ENCODE peak calls at places on chromosomes 16 and 17, in five cellular contexts. One of them, this sample, is unnamed. For H3K27me3 and H3K4me1, the result is how much of the 10 kb centered on the place peaks cover.

GRCh38 chr16:12020007-12020406 is 43.5 kb downstream of the SNX29 start:
- DNase-seq in tibial artery: no peak
- DNase-seq in prostate gland: no peak
- DNase-seq in body of pancreas: no peak
- DNase-seq in neuronal stem cell: no peak
- DNase-seq in this sample: no peak

GRCh38 chr16:10343124-10343760 is 42.6 kb upstream of the ATF7IP2 start:
- DNase-seq in body of pancreas: no peak
- DNase-seq in prostate gland: no peak
- DNase-seq in neuronal stem cell: no peak
- DNase-seq in tibial artery: no peak
- DNase-seq in this sample: no peak

GRCh38 chr17:32523017-32523680 is 36.4 kb downstream of the CDK5R1 start:
- DNase-seq in neuronal stem cell: no peak
- DNase-seq in prostate gland: no peak
- DNase-seq in tibial artery: peak
- DNase-seq in body of pancreas: no peak
- DNase-seq in this sample: no peak

GRCh38 chr16:21611546-21612384 is 12.4 kb downstream of the METTL9 start:
- DNase-seq in tibial artery: no peak
- DNase-seq in prostate gland: no peak
- DNase-seq in neuronal stem cell: no peak
- DNase-seq in body of pancreas: no peak
- DNase-seq in this sample: no peak

GRCh38 chr17:47875011-47875471 is 21.0 kb upstream of the SP2 start:
- DNase-seq in neuronal stem cell: no peak
- DNase-seq in tibial artery: no peak
- DNase-seq in prostate gland: no peak
- DNase-seq in body of pancreas: no peak
- DNase-seq in this sample: no peak

GRCh38 chr16:11164482-11165270 is 91.3 kb downstream of the SOCS1 start:
- DNase-seq in body of pancreas: no peak
- DNase-seq in prostate gland: no peak
- DNase-seq in neuronal stem cell: peak
- DNase-seq in tibial artery: no peak
- DNase-seq in this sample: no peak

GRCh38 chr16:48540222-48540900 is 69.6 kb downstream of the N4BP1 start:
- DNase-seq in tibial artery: no peak
- DNase-seq in prostate gland: no peak
- DNase-seq in body of pancreas: no peak
- DNase-seq in neuronal stem cell: no peak
- DNase-seq in this sample: no peak

GRCh38 chr16:72367841-72368240 is 195.9 kb upstream of the PMFBP1 start:
- DNase-seq in neuronal stem cell: no peak
- DNase-seq in prostate gland: no peak
- DNase-seq in tibial artery: no peak
- DNase-seq in body of pancreas: no peak
- DNase-seq in this sample: no peak

GRCh38 chr17:72297326-72298115 is 176.7 kb downstream of the SOX9 start:
- DNase-seq in tibial artery: peak
- DNase-seq in body of pancreas: no peak
- DNase-seq in neuronal stem cell: no peak
- DNase-seq in prostate gland: no peak
- DNase-seq in this sample: peak

GRCh38 chr17:33864758-33865229 is 390.3 kb upstream of the CCL2 start:
- DNase-seq in tibial artery: no peak
- DNase-seq in body of pancreas: no peak
- DNase-seq in neuronal stem cell: no peak
- DNase-seq in prostate gland: no peak
- DNase-seq in this sample: no peak

GRCh38 chr17:73062726-73063125 is 29.8 kb downstream of the SLC39A11 start:
- DNase-seq in prostate gland: no peak
- DNase-seq in body of pancreas: no peak
- DNase-seq in neuronal stem cell: no peak
- DNase-seq in tibial artery: no peak
- DNase-seq in this sample: no peak

GRCh38 chr17:69560987-69561441 is 146.5 kb downstream of the MAP2K6 start:
- DNase-seq in body of pancreas: no peak
- DNase-seq in tibial artery: no peak
- DNase-seq in prostate gland: no peak
- DNase-seq in neuronal stem cell: no peak
- DNase-seq in this sample: no peak

GRCh38 chr17:29930399-29931010 is 477 bp upstream of the SSH2 start:
- DNase-seq in neuronal stem cell: peak
- DNase-seq in tibial artery: no peak
- DNase-seq in body of pancreas: no peak
- DNase-seq in prostate gland: peak
- DNase-seq in this sample: no peak

GRCh38 chr17:50604470-50604869 is 30.2 kb upstream of the ABCC3 start:
- DNase-seq in prostate gland: peak
- DNase-seq in body of pancreas: no peak
- DNase-seq in tibial artery: no peak
- DNase-seq in neuronal stem cell: no peak
- DNase-seq in this sample: peak

GRCh38 chr17:67054011-67054591 is 9.7 kb downstream of the CACNG1 start:
- DNase-seq in neuronal stem cell: no peak
- DNase-seq in tibial artery: no peak
- DNase-seq in prostate gland: no peak
- DNase-seq in body of pancreas: no peak
- DNase-seq in this sample: no peak

GRCh38 chr17:63140255-63140654 is 174.2 kb downstream of the TANC2 start:
- DNase-seq in tibial artery: no peak
- DNase-seq in body of pancreas: no peak
- DNase-seq in prostate gland: no peak
- DNase-seq in neuronal stem cell: no peak
- DNase-seq in this sample: no peak

DNA sequence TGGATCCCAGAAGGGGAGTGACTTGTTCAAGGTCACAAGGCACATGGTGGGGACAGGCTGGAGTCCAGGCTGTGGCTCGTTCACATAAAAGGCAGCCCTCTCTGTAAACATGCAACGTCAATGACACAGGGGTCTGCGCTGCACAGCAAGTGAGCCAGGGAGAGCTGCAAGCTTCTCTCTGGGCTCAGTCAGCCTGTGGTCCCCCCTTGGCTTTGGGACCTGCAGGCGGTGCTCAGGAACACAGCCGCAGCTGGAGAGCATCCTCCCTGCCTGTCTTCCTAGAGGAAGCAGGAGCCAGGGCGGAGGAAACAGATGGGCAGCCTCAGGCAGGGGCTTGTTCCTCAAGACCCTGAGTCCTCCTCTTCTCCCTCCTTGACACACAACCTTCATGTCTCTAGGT is 227.9 kb downstream of the C16orf78 start:
- DNase-seq in tibial artery: peak
- DNase-seq in body of pancreas: no peak
- DNase-seq in neuronal stem cell: no peak
- DNase-seq in prostate gland: no peak
- DNase-seq in this sample: no peak
- H3K27me3 ChIP-seq in tibial artery: under half
- H3K27me3 ChIP-seq in body of pancreas: under half
- H3K27me3 ChIP-seq in neuronal stem cell: under half
- H3K27me3 ChIP-seq in prostate gland: under half
- H3K27me3 ChIP-seq in this sample: under half

GRCh38 chr16:1095450-1096163 is 437 bp downstream of the C1QTNF8 start:
- DNase-seq in neuronal stem cell: no peak
- DNase-seq in body of pancreas: no peak
- DNase-seq in prostate gland: no peak
- DNase-seq in tibial artery: no peak
- DNase-seq in this sample: no peak

GRCh38 chr16:1097800-1098199 is 1.8 kb upstream of the C1QTNF8 start:
- DNase-seq in neuronal stem cell: no peak
- DNase-seq in prostate gland: no peak
- DNase-seq in tibial artery: peak
- DNase-seq in body of pancreas: no peak
- DNase-seq in this sample: peak

GRCh38 chr16:1098266-1098991 is 2.4 kb upstream of the C1QTNF8 start:
- DNase-seq in neuronal stem cell: no peak
- DNase-seq in prostate gland: no peak
- DNase-seq in body of pancreas: no peak
- DNase-seq in tibial artery: peak
- DNase-seq in this sample: peak

GRCh38 chr16:1096164-1097082 is at the start of gene C1QTNF8:
- DNase-seq in neuronal stem cell: no peak
- DNase-seq in body of pancreas: no peak
- DNase-seq in prostate gland: no peak
- DNase-seq in tibial artery: peak
- DNase-seq in this sample: no peak

DNA sequence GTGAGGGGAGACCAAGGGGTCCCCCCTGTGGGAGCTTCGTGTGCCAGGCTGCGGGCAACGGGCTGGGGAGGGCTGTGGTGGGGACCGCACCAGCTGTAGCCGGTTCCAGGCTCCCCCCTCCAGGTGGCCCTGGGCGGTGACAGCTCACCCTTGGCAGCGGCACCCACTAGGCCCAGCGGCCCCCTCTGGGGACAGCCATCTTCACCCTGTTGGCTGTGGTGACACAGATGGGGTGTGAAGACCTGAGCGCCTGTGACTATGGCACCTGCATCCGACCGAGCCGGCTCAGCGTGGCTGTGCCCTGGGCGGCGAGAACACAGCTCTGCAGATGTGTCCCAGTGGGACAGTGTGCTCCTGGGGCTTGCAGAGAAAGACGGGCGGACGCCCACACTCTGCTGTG is 1.1 kb upstream of the C1QTNF8 start:
- DNase-seq in neuronal stem cell: no peak
- DNase-seq in body of pancreas: no peak
- DNase-seq in prostate gland: no peak
- DNase-seq in tibial artery: no peak
- DNase-seq in this sample: no peak
- H3K27ac ChIP-seq in neuronal stem cell: no peak
- H3K27ac ChIP-seq in body of pancreas: no peak
- H3K27ac ChIP-seq in prostate gland: no peak
- H3K27ac ChIP-seq in tibial artery: peak
- H3K27ac ChIP-seq in this sample: peak

DNA sequence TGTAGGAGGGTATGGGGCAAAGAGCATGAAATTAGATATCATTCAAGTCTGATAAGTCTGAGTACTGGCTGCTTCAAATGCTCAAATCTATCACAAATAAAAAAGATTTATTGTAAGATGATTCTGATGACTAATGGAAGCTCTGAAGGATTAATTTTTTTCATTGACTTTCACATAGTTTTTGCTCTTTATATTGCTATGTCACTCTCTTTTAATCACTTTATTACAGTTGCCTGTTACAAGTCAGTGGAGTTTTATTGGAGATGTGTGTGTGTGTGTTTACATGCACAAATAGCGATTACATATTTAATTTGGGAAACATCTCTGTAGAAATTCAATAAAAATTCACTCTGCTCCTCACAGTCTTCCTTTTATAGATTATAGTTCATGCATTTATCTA is 15.0 kb downstream of the MAP2K4 start:
- DNase-seq in neuronal stem cell: no peak
- DNase-seq in tibial artery: no peak
- DNase-seq in body of pancreas: no peak
- DNase-seq in prostate gland: no peak
- DNase-seq in this sample: no peak
- H3K4me1 ChIP-seq in neuronal stem cell: under half
- H3K4me1 ChIP-seq in tibial artery: under half
- H3K4me1 ChIP-seq in body of pancreas: under half
- H3K4me1 ChIP-seq in prostate gland: under half
- H3K4me1 ChIP-seq in this sample: half or more

GRCh38 chr17:76994237-76994637 is 126.0 kb downstream of the MGAT5B start:
- DNase-seq in neuronal stem cell: peak
- DNase-seq in tibial artery: no peak
- DNase-seq in body of pancreas: no peak
- DNase-seq in prostate gland: no peak
- DNase-seq in this sample: no peak
- H3K27me3 ChIP-seq in neuronal stem cell: under half
- H3K27me3 ChIP-seq in tibial artery: under half
- H3K27me3 ChIP-seq in body of pancreas: under half
- H3K27me3 ChIP-seq in prostate gland: under half
- H3K27me3 ChIP-seq in this sample: under half